ENCODE peak calls at places on chromosomes 2 and 18, in five cellular contexts. I is A549, F is K562, W is GM12878, X is H1. M is an unnamed sample.

GRCh38 chr2:183543731-183544130 is 419.5 kb downstream of the NUP35 start:
- DNase-seq in I (no peak), F (no peak), W (peak), X (no peak), M (no peak)

GRCh38 chr2:86818967-86819366 is 28.3 kb upstream of the CD8A start:
- DNase-seq in W (no peak), I (no peak), X (no peak), F (no peak), M (no peak)

GRCh38 chr2:85713836-85714235 is 19.7 kb downstream of the GNLY start:
- DNase-seq in I (no peak), W (no peak), F (no peak), X (no peak), M (no peak)

GRCh38 chr2:222883420-222883819 is 22.6 kb downstream of the ACSL3 start:
- DNase-seq in W (no peak), I (no peak), F (no peak), X (no peak), M (no peak)

GRCh38 chr2:128776461-128776971 is 457.8 kb upstream of the HS6ST1 start:
- DNase-seq in W (no peak), F (no peak), I (no peak), X (peak), M (no peak)

GRCh38 chr18:24995738-24996137 is 356.2 kb downstream of the ZNF521 start:
- DNase-seq in X (no peak), F (no peak), W (no peak), I (no peak), M (no peak)

GRCh38 chr2:55856936-55857335 is 66.6 kb downstream of the EFEMP1 start:
- DNase-seq in X (no peak), F (no peak), W (no peak), I (no peak), M (no peak)

GRCh38 chr2:71734620-71735019 is 281.3 kb downstream of the DYSF start:
- DNase-seq in W (no peak), I (no peak), F (no peak), X (no peak), M (no peak)

GRCh38 chr18:58225101-58225500 is 181.1 kb downstream of the NEDD4L start:
- DNase-seq in F (no peak), X (no peak), W (peak), I (no peak), M (no peak)
- TF ChIP-seq KDM1A in F (no peak), X (no peak), W (no peak), I (no peak), M (no peak)

GRCh38 chr2:173134703-173135102 is 59.1 kb downstream of the MAP3K20 start:
- DNase-seq in I (no peak), X (no peak), W (no peak), F (no peak), M (no peak)

GRCh38 chr2:173136067-173136466 is 60.4 kb downstream of the MAP3K20 start:
- DNase-seq in I (no peak), F (no peak), W (no peak), X (no peak), M (no peak)

GRCh38 chr2:173136614-173137013 is 61.0 kb downstream of the MAP3K20 start:
- DNase-seq in F (no peak), W (no peak), X (no peak), I (no peak), M (no peak)

GRCh38 chr2:173138962-173139361 is 63.3 kb downstream of the MAP3K20 start:
- DNase-seq in W (no peak), X (no peak), F (no peak), I (no peak), M (no peak)

GRCh38 chr2:173137616-173138015 is 62.0 kb downstream of the MAP3K20 start:
- DNase-seq in F (no peak), I (no peak), W (no peak), X (no peak), M (no peak)
- TF ChIP-seq KDM1A in F (no peak), I (no peak), W (no peak), X (no peak), M (no peak)

GRCh38 chr18:77039196-77040140 is 93.1 kb downstream of the MBP start:
- DNase-seq in F (no peak), X (no peak), W (no peak), I (no peak), M (no peak)
- TF ChIP-seq KDM1A in F (no peak), X (no peak), W (no peak), I (no peak), M (no peak)

GRCh38 chr2:116513991-116514390 is 1300.5 kb upstream of the DDX18 start:
- DNase-seq in F (no peak), W (no peak), I (no peak), X (no peak), M (no peak)

GRCh38 chr2:116511426-116511825 is 1303.1 kb upstream of the DDX18 start:
- DNase-seq in X (no peak), F (no peak), I (no peak), W (no peak), M (no peak)

GRCh38 chr2:116510117-116510671 is 1304.3 kb upstream of the DDX18 start:
- DNase-seq in W (no peak), F (peak), X (no peak), I (no peak), M (peak)
- TF ChIP-seq KDM1A in W (no peak), F (no peak), X (no peak), I (no peak), M (no peak)

GRCh38 chr2:208074610-208075356 is 49.5 kb upstream of the PLEKHM3 start:
- DNase-seq in F (no peak), W (no peak), X (no peak), I (no peak), M (no peak)
- TF ChIP-seq KDM1A in F (no peak), W (no peak), X (no peak), I (no peak), M (no peak)

GRCh38 chr18:13217971-13218375 is 587 bp upstream of the LDLRAD4 start:
- DNase-seq in F (no peak), X (peak), I (no peak), W (no peak), M (no peak)
- TF ChIP-seq KDM1A in F (no peak), X (no peak), I (no peak), W (no peak), M (no peak)

GRCh38 chr2:177606636-177607035 is 214.1 kb downstream of the AGPS start:
- DNase-seq in X (no peak), F (no peak), I (no peak), W (no peak), M (no peak)
- TF ChIP-seq KDM1A in X (no peak), F (peak), I (no peak), W (no peak), M (no peak)

GRCh38 chr2:69384618-69385081 is 2.4 kb downstream of the GFPT1 start:
- DNase-seq in I (no peak), F (no peak), W (no peak), X (no peak), M (no peak)

GRCh38 chr2:69383178-69383812 is 3.7 kb downstream of the GFPT1 start:
- DNase-seq in I (no peak), W (no peak), F (no peak), X (peak), M (no peak)

GRCh38 chr2:69380072-69380917 is 6.7 kb downstream of the GFPT1 start:
- DNase-seq in W (no peak), F (no peak), I (no peak), X (no peak), M (no peak)

GRCh38 chr2:69382547-69382946 is 4.5 kb downstream of the GFPT1 start:
- DNase-seq in F (no peak), W (no peak), X (no peak), I (no peak), M (no peak)

DNA sequence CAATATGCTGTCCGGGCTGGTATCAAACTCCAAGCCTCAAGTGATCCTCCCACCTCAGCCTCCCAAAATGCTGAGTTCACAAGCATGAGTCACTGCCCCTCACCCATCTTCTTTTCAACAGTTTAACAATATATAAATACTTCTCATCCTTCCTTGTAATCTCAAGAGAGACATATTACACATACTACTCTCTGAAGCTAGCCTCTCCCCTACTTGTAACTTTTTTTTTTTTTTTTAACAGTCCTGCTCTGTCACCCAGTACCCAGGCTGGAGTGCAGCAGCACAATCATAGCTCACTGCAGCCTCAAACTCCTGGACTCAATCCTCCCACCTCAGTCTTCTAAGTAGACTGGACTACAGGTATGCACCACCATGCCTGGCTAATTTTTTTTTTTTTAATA is 5.7 kb downstream of the GFPT1 start:
- DNase-seq in W (no peak), I (no peak), F (peak), X (no peak), M (no peak)
- TF ChIP-seq KDM1A in W (no peak), I (no peak), F (no peak), X (no peak), M (no peak)